ENCODE peak calls at places on chromosomes 16 and 17, in seven cellular contexts. One of them, this sample, is unnamed.

GRCh38 chr16:58488531-58488930 is 11.4 kb upstream of the NDRG4 start:
- DNase-seq in GM23338: no peak
- DNase-seq in K562: peak
- DNase-seq in GM12878: no peak
- DNase-seq in GM12892: no peak
- DNase-seq in HL-60: no peak
- DNase-seq in transverse colon: no peak
- DNase-seq in this sample: no peak

GRCh38 chr17:13351046-13351445 is 250.7 kb downstream of the HS3ST3A1 start:
- DNase-seq in GM23338: no peak
- DNase-seq in K562: no peak
- DNase-seq in GM12878: no peak
- DNase-seq in GM12892: no peak
- DNase-seq in HL-60: no peak
- DNase-seq in transverse colon: no peak
- DNase-seq in this sample: no peak

GRCh38 chr16:1913327-1914083 is 4.7 kb downstream of the HS3ST6 start:
- DNase-seq in GM23338: no peak
- DNase-seq in K562: no peak
- DNase-seq in GM12878: no peak
- DNase-seq in GM12892: no peak
- DNase-seq in HL-60: no peak
- DNase-seq in transverse colon: peak
- DNase-seq in this sample: no peak

GRCh38 chr16:89248196-89249005 is 30.9 kb downstream of the ZNF778 start:
- DNase-seq in GM23338: peak
- DNase-seq in K562: no peak
- DNase-seq in GM12878: no peak
- DNase-seq in GM12892: no peak
- DNase-seq in HL-60: no peak
- DNase-seq in transverse colon: no peak
- DNase-seq in this sample: no peak

GRCh38 chr16:67149276-67150057 is 1.3 kb downstream of the B3GNT9 start:
- DNase-seq in GM23338: peak
- DNase-seq in K562: no peak
- DNase-seq in GM12878: no peak
- DNase-seq in GM12892: no peak
- DNase-seq in HL-60: no peak
- DNase-seq in transverse colon: no peak
- DNase-seq in this sample: no peak

GRCh38 chr17:38724337-38724988 is 5.7 kb upstream of the CISD3 start:
- DNase-seq in GM23338: no peak
- DNase-seq in K562: no peak
- DNase-seq in GM12878: no peak
- DNase-seq in GM12892: no peak
- DNase-seq in HL-60: no peak
- DNase-seq in transverse colon: peak
- DNase-seq in this sample: no peak

GRCh38 chr17:42348104-42348503 is 40.1 kb downstream of the STAT3 start:
- DNase-seq in GM23338: no peak
- DNase-seq in K562: no peak
- DNase-seq in GM12878: no peak
- DNase-seq in GM12892: no peak
- DNase-seq in HL-60: no peak
- DNase-seq in transverse colon: no peak
- DNase-seq in this sample: no peak

GRCh38 chr17:80068301-80069160 is 32.1 kb downstream of the CCDC40 start:
- DNase-seq in GM23338: no peak
- DNase-seq in K562: peak
- DNase-seq in GM12878: no peak
- DNase-seq in GM12892: no peak
- DNase-seq in HL-60: no peak
- DNase-seq in transverse colon: no peak
- DNase-seq in this sample: no peak

GRCh38 chr17:42969006-42969581 is 4.8 kb upstream of the AARSD1 start:
- DNase-seq in GM23338: no peak
- DNase-seq in K562: peak
- DNase-seq in GM12878: no peak
- DNase-seq in GM12892: no peak
- DNase-seq in HL-60: peak
- DNase-seq in transverse colon: no peak
- DNase-seq in this sample: no peak

GRCh38 chr16:31191697-31192428 is 10.7 kb downstream of the PYCARD start:
- DNase-seq in GM23338: no peak
- DNase-seq in K562: no peak
- DNase-seq in GM12878: no peak
- DNase-seq in GM12892: no peak
- DNase-seq in HL-60: no peak
- DNase-seq in transverse colon: no peak
- DNase-seq in this sample: no peak
- TF ChIP-seq POLR2AphosphoS5 in GM23338: no peak
- TF ChIP-seq POLR2AphosphoS5 in K562: peak
- TF ChIP-seq POLR2AphosphoS5 in GM12878: peak
- TF ChIP-seq POLR2AphosphoS5 in GM12892: peak
- TF ChIP-seq POLR2AphosphoS5 in HL-60: peak
- TF ChIP-seq POLR2AphosphoS5 in transverse colon: no peak
- TF ChIP-seq POLR2AphosphoS5 in this sample: no peak

GRCh38 chr17:35448214-35448898 is at the start of gene SLFN13:
- DNase-seq in GM23338: peak
- DNase-seq in K562: peak
- DNase-seq in GM12878: peak
- DNase-seq in GM12892: peak
- DNase-seq in HL-60: peak
- DNase-seq in transverse colon: peak
- DNase-seq in this sample: no peak
- TF ChIP-seq POLR2AphosphoS5 in GM23338: no peak
- TF ChIP-seq POLR2AphosphoS5 in K562: no peak
- TF ChIP-seq POLR2AphosphoS5 in GM12878: peak
- TF ChIP-seq POLR2AphosphoS5 in GM12892: peak
- TF ChIP-seq POLR2AphosphoS5 in HL-60: peak
- TF ChIP-seq POLR2AphosphoS5 in transverse colon: peak
- TF ChIP-seq POLR2AphosphoS5 in this sample: peak

GRCh38 chr17:55691666-55692065 is 31.0 kb downstream of the TMEM100 start:
- DNase-seq in GM23338: no peak
- DNase-seq in K562: no peak
- DNase-seq in GM12878: no peak
- DNase-seq in GM12892: no peak
- DNase-seq in HL-60: no peak
- DNase-seq in transverse colon: no peak
- DNase-seq in this sample: no peak
- TF ChIP-seq POLR2AphosphoS5 in GM23338: no peak
- TF ChIP-seq POLR2AphosphoS5 in K562: no peak
- TF ChIP-seq POLR2AphosphoS5 in GM12878: no peak
- TF ChIP-seq POLR2AphosphoS5 in GM12892: no peak
- TF ChIP-seq POLR2AphosphoS5 in HL-60: no peak
- TF ChIP-seq POLR2AphosphoS5 in transverse colon: no peak
- TF ChIP-seq POLR2AphosphoS5 in this sample: no peak

GRCh38 chr17:29016635-29017034 is 10.8 kb upstream of the SEZ6 start:
- DNase-seq in GM23338: no peak
- DNase-seq in K562: no peak
- DNase-seq in GM12878: no peak
- DNase-seq in GM12892: no peak
- DNase-seq in HL-60: no peak
- DNase-seq in transverse colon: no peak
- DNase-seq in this sample: no peak
- TF ChIP-seq POLR2AphosphoS5 in GM23338: no peak
- TF ChIP-seq POLR2AphosphoS5 in K562: no peak
- TF ChIP-seq POLR2AphosphoS5 in GM12878: no peak
- TF ChIP-seq POLR2AphosphoS5 in GM12892: no peak
- TF ChIP-seq POLR2AphosphoS5 in HL-60: no peak
- TF ChIP-seq POLR2AphosphoS5 in transverse colon: no peak
- TF ChIP-seq POLR2AphosphoS5 in this sample: no peak

GRCh38 chr17:10127819-10128375 is 70.5 kb downstream of the GAS7 start:
- DNase-seq in GM23338: peak
- DNase-seq in K562: no peak
- DNase-seq in GM12878: no peak
- DNase-seq in GM12892: no peak
- DNase-seq in HL-60: peak
- DNase-seq in transverse colon: peak
- DNase-seq in this sample: no peak
- TF ChIP-seq POLR2AphosphoS5 in GM23338: no peak
- TF ChIP-seq POLR2AphosphoS5 in K562: no peak
- TF ChIP-seq POLR2AphosphoS5 in GM12878: no peak
- TF ChIP-seq POLR2AphosphoS5 in GM12892: no peak
- TF ChIP-seq POLR2AphosphoS5 in HL-60: peak
- TF ChIP-seq POLR2AphosphoS5 in transverse colon: peak
- TF ChIP-seq POLR2AphosphoS5 in this sample: no peak

GRCh38 chr17:4599505-4600281 is 15.4 kb downstream of the SMTNL2 start:
- DNase-seq in GM23338: peak
- DNase-seq in K562: peak
- DNase-seq in GM12878: no peak
- DNase-seq in GM12892: no peak
- DNase-seq in HL-60: no peak
- DNase-seq in transverse colon: no peak
- DNase-seq in this sample: no peak
- TF ChIP-seq POLR2AphosphoS5 in GM23338: no peak
- TF ChIP-seq POLR2AphosphoS5 in K562: no peak
- TF ChIP-seq POLR2AphosphoS5 in GM12878: no peak
- TF ChIP-seq POLR2AphosphoS5 in GM12892: no peak
- TF ChIP-seq POLR2AphosphoS5 in HL-60: no peak
- TF ChIP-seq POLR2AphosphoS5 in transverse colon: no peak
- TF ChIP-seq POLR2AphosphoS5 in this sample: no peak

DNA sequence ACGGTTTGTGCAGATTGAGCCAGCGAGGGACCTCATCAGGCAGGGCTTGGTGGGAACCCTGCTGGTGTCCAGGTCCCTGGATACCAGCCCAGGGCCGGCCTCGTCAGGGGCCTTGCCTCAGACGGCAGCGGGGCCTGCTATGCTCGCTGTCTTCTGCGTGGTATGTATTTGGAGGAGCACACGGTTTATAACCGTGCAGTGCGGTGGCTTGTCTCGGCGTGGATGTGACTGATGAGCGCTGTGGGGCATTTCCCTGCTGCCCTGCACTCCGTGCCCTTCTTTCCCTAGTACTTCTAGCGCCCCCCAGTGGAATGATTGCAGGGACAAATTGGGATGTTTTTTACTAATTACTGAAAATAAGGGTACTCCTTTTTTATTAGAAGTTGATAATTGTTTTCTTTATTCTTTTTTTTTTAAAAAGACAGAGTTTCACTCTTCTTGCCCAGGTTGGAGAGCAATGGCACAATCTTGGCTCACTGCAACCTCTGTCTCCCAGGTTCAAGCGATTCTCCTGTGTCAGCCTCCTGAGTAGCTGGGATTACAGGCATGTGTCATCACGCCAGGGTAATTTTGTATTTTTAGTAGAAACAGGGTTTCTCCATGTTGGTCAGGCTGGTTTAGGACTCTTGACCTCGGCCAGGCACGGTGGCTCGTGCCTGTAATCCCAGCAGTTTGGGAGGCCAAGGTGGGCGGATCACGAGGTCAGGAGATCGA is 15.3 kb downstream of the TBCD start:
- DNase-seq in GM23338: peak
- DNase-seq in K562: peak
- DNase-seq in GM12878: no peak
- DNase-seq in GM12892: no peak
- DNase-seq in HL-60: peak
- DNase-seq in transverse colon: peak
- DNase-seq in this sample: no peak
- TF ChIP-seq POLR2AphosphoS5 in GM23338: no peak
- TF ChIP-seq POLR2AphosphoS5 in K562: no peak
- TF ChIP-seq POLR2AphosphoS5 in GM12878: no peak
- TF ChIP-seq POLR2AphosphoS5 in GM12892: no peak
- TF ChIP-seq POLR2AphosphoS5 in HL-60: no peak
- TF ChIP-seq POLR2AphosphoS5 in transverse colon: no peak
- TF ChIP-seq POLR2AphosphoS5 in this sample: no peak

GRCh38 chr16:53083123-53083522 is 28.3 kb downstream of the CHD9 start:
- DNase-seq in GM23338: no peak
- DNase-seq in K562: peak
- DNase-seq in GM12878: no peak
- DNase-seq in GM12892: no peak
- DNase-seq in HL-60: no peak
- DNase-seq in transverse colon: no peak
- DNase-seq in this sample: no peak

GRCh38 chr16:53082509-53082908 is 27.7 kb downstream of the CHD9 start:
- DNase-seq in GM23338: no peak
- DNase-seq in K562: no peak
- DNase-seq in GM12878: no peak
- DNase-seq in GM12892: no peak
- DNase-seq in HL-60: no peak
- DNase-seq in transverse colon: no peak
- DNase-seq in this sample: no peak

GRCh38 chr16:53084736-53085538 is 30.1 kb downstream of the CHD9 start:
- DNase-seq in GM23338: no peak
- DNase-seq in K562: no peak
- DNase-seq in GM12878: no peak
- DNase-seq in GM12892: no peak
- DNase-seq in HL-60: no peak
- DNase-seq in transverse colon: no peak
- DNase-seq in this sample: no peak

GRCh38 chr16:53085539-53086450 is 31.0 kb downstream of the CHD9 start:
- DNase-seq in GM23338: no peak
- DNase-seq in K562: no peak
- DNase-seq in GM12878: no peak
- DNase-seq in GM12892: no peak
- DNase-seq in HL-60: no peak
- DNase-seq in transverse colon: no peak
- DNase-seq in this sample: no peak

DNA sequence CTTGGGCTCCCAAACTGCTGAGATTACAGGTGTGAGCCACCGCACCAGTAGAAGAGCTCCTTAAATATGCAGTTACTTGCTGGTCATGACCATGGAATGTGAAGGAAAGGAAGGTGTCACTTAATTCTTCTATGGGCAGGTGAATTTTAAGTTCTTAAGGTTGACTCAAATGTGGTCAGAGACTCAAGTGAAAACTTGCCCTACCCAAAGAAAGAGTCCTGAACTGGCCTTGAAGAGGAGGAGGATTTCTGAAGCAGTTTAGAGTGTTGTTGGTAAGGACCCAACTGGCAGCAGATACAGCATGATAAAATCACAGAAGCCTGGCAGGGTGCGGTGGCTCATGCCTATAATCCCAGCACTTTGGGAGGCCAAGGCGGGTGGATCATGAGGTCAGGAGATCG is 29.4 kb downstream of the CHD9 start:
- DNase-seq in GM23338: no peak
- DNase-seq in K562: no peak
- DNase-seq in GM12878: no peak
- DNase-seq in GM12892: no peak
- DNase-seq in HL-60: no peak
- DNase-seq in transverse colon: no peak
- DNase-seq in this sample: no peak
- TF ChIP-seq POLR2AphosphoS5 in GM23338: no peak
- TF ChIP-seq POLR2AphosphoS5 in K562: no peak
- TF ChIP-seq POLR2AphosphoS5 in GM12878: no peak
- TF ChIP-seq POLR2AphosphoS5 in GM12892: no peak
- TF ChIP-seq POLR2AphosphoS5 in HL-60: no peak
- TF ChIP-seq POLR2AphosphoS5 in transverse colon: no peak
- TF ChIP-seq POLR2AphosphoS5 in this sample: no peak